ENCODE peak calls at places on chromosomes 12 and 14, in five cellular contexts. One of them, this sample, is unnamed.

GRCh38 chr14:85214471-85214870 is 315.5 kb upstream of the FLRT2 start:
- DNase-seq in GM12878: no peak
- DNase-seq in K562: no peak
- DNase-seq in HepG2: no peak
- DNase-seq in H1: no peak
- DNase-seq in this sample: no peak

GRCh38 chr12:121638298-121639202 is 12.2 kb downstream of the ORAI1 start:
- DNase-seq in GM12878: no peak
- DNase-seq in K562: peak; percentile 12
- DNase-seq in HepG2: no peak
- DNase-seq in H1: no peak
- DNase-seq in this sample: no peak

GRCh38 chr14:101065246-101065645 is 161.7 kb upstream of the RTL1 start:
- DNase-seq in GM12878: no peak
- DNase-seq in K562: no peak
- DNase-seq in HepG2: no peak
- DNase-seq in H1: no peak
- DNase-seq in this sample: no peak

GRCh38 chr14:104968153-104968527 is 10.0 kb downstream of the AHNAK2 start:
- DNase-seq in GM12878: no peak
- DNase-seq in K562: no peak
- DNase-seq in HepG2: no peak
- DNase-seq in H1: peak; percentile 79
- DNase-seq in this sample: no peak

GRCh38 chr12:29880987-29881386 is 97.2 kb upstream of the TMTC1 start:
- DNase-seq in GM12878: no peak
- DNase-seq in K562: no peak
- DNase-seq in HepG2: no peak
- DNase-seq in H1: no peak
- DNase-seq in this sample: no peak

GRCh38 chr14:102723650-102724049 is 53.6 kb upstream of the TRAF3 start:
- DNase-seq in GM12878: no peak
- DNase-seq in K562: no peak
- DNase-seq in HepG2: no peak
- DNase-seq in H1: no peak
- DNase-seq in this sample: no peak

GRCh38 chr12:111557271-111558106 is 41.6 kb downstream of the ATXN2 start:
- DNase-seq in GM12878: no peak
- DNase-seq in K562: no peak
- DNase-seq in HepG2: no peak
- DNase-seq in H1: no peak
- DNase-seq in this sample: no peak

GRCh38 chr12:55982319-55982936 is 8.6 kb downstream of the RAB5B start:
- DNase-seq in GM12878: peak; percentile 60
- DNase-seq in K562: no peak
- DNase-seq in HepG2: no peak
- DNase-seq in H1: no peak
- DNase-seq in this sample: no peak

GRCh38 chr14:74913986-74914573 is 9.0 kb downstream of the RPS6KL1 start:
- DNase-seq in GM12878: no peak
- DNase-seq in K562: peak; percentile 47
- DNase-seq in HepG2: peak; percentile 62
- DNase-seq in H1: no peak
- DNase-seq in this sample: peak; percentile 32

GRCh38 chr12:108642899-108643654 is 9.4 kb upstream of the SELPLG start:
- DNase-seq in GM12878: no peak
- DNase-seq in K562: no peak
- DNase-seq in HepG2: no peak
- DNase-seq in H1: no peak
- DNase-seq in this sample: no peak

GRCh38 chr12:18358077-18358476 is 96.8 kb downstream of the PIK3C2G start:
- DNase-seq in GM12878: no peak
- DNase-seq in K562: no peak
- DNase-seq in HepG2: no peak
- DNase-seq in H1: no peak
- DNase-seq in this sample: no peak

GRCh38 chr12:18361431-18361830 is 100.1 kb downstream of the PIK3C2G start:
- DNase-seq in GM12878: no peak
- DNase-seq in K562: no peak
- DNase-seq in HepG2: no peak
- DNase-seq in H1: no peak
- DNase-seq in this sample: peak; percentile 20

GRCh38 chr12:18363321-18363720 is 102.0 kb downstream of the PIK3C2G start:
- DNase-seq in GM12878: no peak
- DNase-seq in K562: no peak
- DNase-seq in HepG2: no peak
- DNase-seq in H1: no peak
- DNase-seq in this sample: peak; percentile 42

GRCh38 chr12:18355429-18355828 is 94.1 kb downstream of the PIK3C2G start:
- DNase-seq in GM12878: no peak
- DNase-seq in K562: no peak
- DNase-seq in HepG2: no peak
- DNase-seq in H1: no peak
- DNase-seq in this sample: no peak

DNA sequence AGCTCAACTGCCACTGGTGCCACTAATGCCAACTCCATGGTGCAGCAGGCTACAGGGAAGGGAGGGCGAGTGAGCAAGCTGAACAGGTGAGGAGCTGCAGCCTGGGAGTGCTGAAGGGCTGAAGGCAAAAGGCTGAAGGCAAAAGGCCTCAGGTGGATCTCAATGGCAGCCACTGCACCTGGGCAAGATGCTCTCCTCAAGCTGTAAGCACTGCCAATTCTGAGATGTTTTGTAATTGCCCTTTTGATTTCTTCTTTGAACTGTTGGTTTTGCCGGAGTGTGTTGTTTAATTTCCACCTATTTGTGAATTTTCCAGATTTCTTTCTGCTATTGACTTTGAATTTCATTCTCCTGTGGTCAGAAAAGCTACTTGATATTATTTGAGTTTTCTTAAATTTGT is 97.6 kb downstream of the PIK3C2G start:
- DNase-seq in GM12878: no peak
- DNase-seq in K562: no peak
- DNase-seq in HepG2: no peak
- DNase-seq in H1: no peak
- DNase-seq in this sample: no peak
- TF ChIP-seq ZNF274 in GM12878: no peak
- TF ChIP-seq ZNF274 in K562: no peak
- TF ChIP-seq ZNF274 in HepG2: no peak
- TF ChIP-seq ZNF274 in H1: no peak
- TF ChIP-seq ZNF274 in this sample: no peak

GRCh38 chr12:124633269-124633953 is 66.0 kb upstream of the NCOR2 start:
- DNase-seq in GM12878: no peak
- DNase-seq in K562: no peak
- DNase-seq in HepG2: no peak
- DNase-seq in H1: no peak
- DNase-seq in this sample: no peak

GRCh38 chr12:124629799-124630198 is 62.4 kb upstream of the NCOR2 start:
- DNase-seq in GM12878: no peak
- DNase-seq in K562: no peak
- DNase-seq in HepG2: no peak
- DNase-seq in H1: no peak
- DNase-seq in this sample: no peak

GRCh38 chr12:124632510-124632909 is 65.1 kb upstream of the NCOR2 start:
- DNase-seq in GM12878: no peak
- DNase-seq in K562: peak; percentile 57
- DNase-seq in HepG2: no peak
- DNase-seq in H1: no peak
- DNase-seq in this sample: no peak

GRCh38 chr12:124630791-124631313 is 63.4 kb upstream of the NCOR2 start:
- DNase-seq in GM12878: no peak
- DNase-seq in K562: no peak
- DNase-seq in HepG2: no peak
- DNase-seq in H1: no peak
- DNase-seq in this sample: peak; percentile 82

GRCh38 chr12:124631681-124632080 is 64.3 kb upstream of the NCOR2 start:
- DNase-seq in GM12878: no peak
- DNase-seq in K562: no peak
- DNase-seq in HepG2: no peak
- DNase-seq in H1: no peak
- DNase-seq in this sample: no peak
- H3K9ac ChIP-seq in GM12878: no peak overlapping the region
- H3K9ac ChIP-seq in K562: no peak overlapping the region
- H3K9ac ChIP-seq in HepG2: no peak overlapping the region
- H3K9ac ChIP-seq in H1: no peak overlapping the region
- H3K9ac ChIP-seq in this sample: no peak overlapping the region

GRCh38 chr12:130301577-130301976 is 36.1 kb upstream of the PIWIL1 start:
- DNase-seq in GM12878: no peak
- DNase-seq in K562: no peak
- DNase-seq in HepG2: no peak
- DNase-seq in H1: no peak
- DNase-seq in this sample: no peak

GRCh38 chr12:130300725-130301124 is 37.0 kb upstream of the PIWIL1 start:
- DNase-seq in GM12878: no peak
- DNase-seq in K562: no peak
- DNase-seq in HepG2: no peak
- DNase-seq in H1: no peak
- DNase-seq in this sample: no peak

GRCh38 chr12:130299574-130299973 is 38.1 kb upstream of the PIWIL1 start:
- DNase-seq in GM12878: no peak
- DNase-seq in K562: no peak
- DNase-seq in HepG2: no peak
- DNase-seq in H1: no peak
- DNase-seq in this sample: no peak

GRCh38 chr12:130298322-130298721 is 39.4 kb upstream of the PIWIL1 start:
- DNase-seq in GM12878: no peak
- DNase-seq in K562: no peak
- DNase-seq in HepG2: no peak
- DNase-seq in H1: no peak
- DNase-seq in this sample: no peak

GRCh38 chr12:130300090-130300489 is 37.6 kb upstream of the PIWIL1 start:
- DNase-seq in GM12878: no peak
- DNase-seq in K562: no peak
- DNase-seq in HepG2: no peak
- DNase-seq in H1: no peak
- DNase-seq in this sample: no peak
- H3K9me3 ChIP-seq in GM12878: no peaks in the 10 kb centered on the region
- H3K9me3 ChIP-seq in K562: no peaks in the 10 kb centered on the region
- H3K9me3 ChIP-seq in HepG2: no peaks in the 10 kb centered on the region
- H3K9me3 ChIP-seq in H1: no peaks in the 10 kb centered on the region
- H3K9me3 ChIP-seq in this sample: no peaks in the 10 kb centered on the region

GRCh38 chr12:91588874-91589454 is 406.3 kb upstream of the DCN start:
- DNase-seq in GM12878: no peak
- DNase-seq in K562: no peak
- DNase-seq in HepG2: no peak
- DNase-seq in H1: no peak
- DNase-seq in this sample: no peak

GRCh38 chr12:91594715-91595114 is 412.1 kb upstream of the DCN start:
- DNase-seq in GM12878: no peak
- DNase-seq in K562: no peak
- DNase-seq in HepG2: no peak
- DNase-seq in H1: no peak
- DNase-seq in this sample: no peak

GRCh38 chr12:91590991-91591987 is 408.7 kb upstream of the DCN start:
- DNase-seq in GM12878: no peak
- DNase-seq in K562: no peak
- DNase-seq in HepG2: no peak
- DNase-seq in H1: no peak
- DNase-seq in this sample: no peak
- TF ChIP-seq ZNF274 in GM12878: no peak
- TF ChIP-seq ZNF274 in K562: no peak
- TF ChIP-seq ZNF274 in HepG2: no peak
- TF ChIP-seq ZNF274 in H1: no peak
- TF ChIP-seq ZNF274 in this sample: no peak

GRCh38 chr14:90604356-90604755 is 207.5 kb downstream of the CALM1 start:
- DNase-seq in GM12878: no peak
- DNase-seq in K562: no peak
- DNase-seq in HepG2: no peak
- DNase-seq in H1: no peak
- DNase-seq in this sample: no peak
- H3K9ac ChIP-seq in GM12878: no peak overlapping the region
- H3K9ac ChIP-seq in K562: no peak overlapping the region
- H3K9ac ChIP-seq in HepG2: no peak overlapping the region
- H3K9ac ChIP-seq in H1: no peak overlapping the region
- H3K9ac ChIP-seq in this sample: no peak overlapping the region

GRCh38 chr12:104347374-104348075 is 44.0 kb downstream of the EID3 start:
- DNase-seq in GM12878: no peak
- DNase-seq in K562: no peak
- DNase-seq in HepG2: no peak
- DNase-seq in H1: no peak
- DNase-seq in this sample: no peak

GRCh38 chr12:104351023-104351983 is 47.8 kb downstream of the EID3 start:
- DNase-seq in GM12878: no peak
- DNase-seq in K562: no peak
- DNase-seq in HepG2: no peak
- DNase-seq in H1: peak; percentile 47
- DNase-seq in this sample: peak; percentile 30

GRCh38 chr12:104348283-104348993 is 44.9 kb downstream of the EID3 start:
- DNase-seq in GM12878: no peak
- DNase-seq in K562: no peak
- DNase-seq in HepG2: no peak
- DNase-seq in H1: no peak
- DNase-seq in this sample: no peak

GRCh38 chr12:104350211-104350908 is 46.8 kb downstream of the EID3 start:
- DNase-seq in GM12878: no peak
- DNase-seq in K562: no peak
- DNase-seq in HepG2: no peak
- DNase-seq in H1: no peak
- DNase-seq in this sample: no peak

GRCh38 chr12:104348994-104349494 is 45.5 kb downstream of the EID3 start:
- DNase-seq in GM12878: no peak
- DNase-seq in K562: no peak
- DNase-seq in HepG2: no peak
- DNase-seq in H1: no peak
- DNase-seq in this sample: no peak
- H3K9me3 ChIP-seq in GM12878: no peaks in the 10 kb centered on the region
- H3K9me3 ChIP-seq in K562: no peaks in the 10 kb centered on the region
- H3K9me3 ChIP-seq in HepG2: no peaks in the 10 kb centered on the region
- H3K9me3 ChIP-seq in H1: no peaks in the 10 kb centered on the region
- H3K9me3 ChIP-seq in this sample: no peaks in the 10 kb centered on the region